ENCODE peak calls at places on chromosomes 12 and 14, in six cellular contexts. One of them, this sample, is unnamed.

GRCh38 chr14:72045271-72045670 is 113.0 kb downstream of the RGS6 start:
- ATAC-seq in right lobe of liver: no peak
- ATAC-seq in pancreas: no peak
- ATAC-seq in gastrocnemius medialis: no peak
- ATAC-seq in psoas muscle: no peak
- ATAC-seq in heart left ventricle: no peak
- ATAC-seq in this sample: no peak

GRCh38 chr12:103783744-103784664 is 57.0 kb downstream of the NT5DC3 start:
- ATAC-seq in heart left ventricle: peak; percentile 53
- ATAC-seq in right lobe of liver: peak; percentile 85
- ATAC-seq in pancreas: peak; percentile 98
- ATAC-seq in psoas muscle: peak; percentile 77
- ATAC-seq in gastrocnemius medialis: peak; percentile 53
- ATAC-seq in this sample: no peak

GRCh38 chr14:67998804-67999203 is 179.2 kb downstream of the RAD51B start:
- ATAC-seq in pancreas: no peak
- ATAC-seq in psoas muscle: no peak
- ATAC-seq in heart left ventricle: no peak
- ATAC-seq in gastrocnemius medialis: no peak
- ATAC-seq in right lobe of liver: no peak
- ATAC-seq in this sample: no peak

GRCh38 chr14:100107236-100107635 is 42.0 kb downstream of the EVL start:
- ATAC-seq in right lobe of liver: no peak
- ATAC-seq in psoas muscle: no peak
- ATAC-seq in gastrocnemius medialis: no peak
- ATAC-seq in pancreas: no peak
- ATAC-seq in heart left ventricle: no peak
- ATAC-seq in this sample: no peak

GRCh38 chr12:52006726-52007157 is at the start of gene TAMALIN:
- ATAC-seq in psoas muscle: peak; percentile 45
- ATAC-seq in pancreas: peak; percentile 73
- ATAC-seq in right lobe of liver: peak; percentile 63
- ATAC-seq in heart left ventricle: peak; percentile 62
- ATAC-seq in gastrocnemius medialis: peak; percentile 26
- ATAC-seq in this sample: peak; percentile 64

GRCh38 chr12:79897617-79898016 is 37.3 kb downstream of the PPP1R12A start:
- ATAC-seq in gastrocnemius medialis: no peak
- ATAC-seq in heart left ventricle: peak; percentile 34
- ATAC-seq in pancreas: no peak
- ATAC-seq in psoas muscle: no peak
- ATAC-seq in right lobe of liver: no peak
- ATAC-seq in this sample: no peak

GRCh38 chr12:9721394-9722092 is 11.4 kb downstream of the CLECL1 start:
- ATAC-seq in psoas muscle: no peak
- ATAC-seq in gastrocnemius medialis: no peak
- ATAC-seq in pancreas: peak; percentile 47
- ATAC-seq in right lobe of liver: no peak
- ATAC-seq in heart left ventricle: no peak
- ATAC-seq in this sample: no peak

GRCh38 chr14:61930101-61930857 is 168.1 kb downstream of the SNAPC1 start:
- ATAC-seq in psoas muscle: no peak
- ATAC-seq in right lobe of liver: no peak
- ATAC-seq in gastrocnemius medialis: no peak
- ATAC-seq in heart left ventricle: no peak
- ATAC-seq in pancreas: no peak
- ATAC-seq in this sample: no peak

GRCh38 chr12:43273467-43273866 is 278.5 kb downstream of the ADAMTS20 start:
- ATAC-seq in heart left ventricle: no peak
- ATAC-seq in psoas muscle: no peak
- ATAC-seq in pancreas: peak; percentile 37
- ATAC-seq in gastrocnemius medialis: no peak
- ATAC-seq in right lobe of liver: no peak
- ATAC-seq in this sample: no peak

GRCh38 chr12:120783197-120783596 is 57.6 kb downstream of the ACADS start:
- ATAC-seq in pancreas: no peak
- ATAC-seq in gastrocnemius medialis: peak; percentile 90
- ATAC-seq in psoas muscle: peak; percentile 77
- ATAC-seq in heart left ventricle: peak; percentile 33
- ATAC-seq in right lobe of liver: peak; percentile 61
- ATAC-seq in this sample: no peak

GRCh38 chr14:101151930-101152310 is 248.4 kb upstream of the RTL1 start:
- ATAC-seq in pancreas: no peak
- ATAC-seq in psoas muscle: no peak
- ATAC-seq in heart left ventricle: no peak
- ATAC-seq in gastrocnemius medialis: no peak
- ATAC-seq in right lobe of liver: no peak
- ATAC-seq in this sample: no peak

GRCh38 chr12:29024117-29024516 is 125.0 kb upstream of the FAR2 start:
- ATAC-seq in gastrocnemius medialis: no peak
- ATAC-seq in heart left ventricle: no peak
- ATAC-seq in psoas muscle: no peak
- ATAC-seq in right lobe of liver: no peak
- ATAC-seq in pancreas: no peak
- ATAC-seq in this sample: no peak

GRCh38 chr12:19741132-19741489 is 301.8 kb downstream of the AEBP2 start:
- ATAC-seq in gastrocnemius medialis: no peak
- ATAC-seq in psoas muscle: no peak
- ATAC-seq in heart left ventricle: peak; percentile 44
- ATAC-seq in pancreas: no peak
- ATAC-seq in right lobe of liver: no peak
- ATAC-seq in this sample: no peak

GRCh38 chr12:113049976-113050742 is 6.4 kb upstream of the DTX1 start:
- ATAC-seq in pancreas: peak; percentile 63
- ATAC-seq in heart left ventricle: no peak
- ATAC-seq in psoas muscle: no peak
- ATAC-seq in right lobe of liver: peak; percentile 28
- ATAC-seq in gastrocnemius medialis: no peak
- ATAC-seq in this sample: no peak

GRCh38 chr14:90336985-90337384 is 5.2 kb upstream of the NRDE2 start:
- ATAC-seq in heart left ventricle: no peak
- ATAC-seq in psoas muscle: no peak
- ATAC-seq in gastrocnemius medialis: no peak
- ATAC-seq in right lobe of liver: no peak
- ATAC-seq in pancreas: peak; percentile 74
- ATAC-seq in this sample: no peak

GRCh38 chr12:51407604-51408003 is 16.4 kb upstream of the GALNT6 start:
- ATAC-seq in heart left ventricle: no peak
- ATAC-seq in pancreas: no peak
- ATAC-seq in right lobe of liver: no peak
- ATAC-seq in psoas muscle: no peak
- ATAC-seq in gastrocnemius medialis: no peak
- ATAC-seq in this sample: no peak

GRCh38 chr14:80621701-80622100 is 319.8 kb downstream of the CEP128 start:
- ATAC-seq in psoas muscle: no peak
- ATAC-seq in gastrocnemius medialis: no peak
- ATAC-seq in pancreas: no peak
- ATAC-seq in right lobe of liver: no peak
- ATAC-seq in heart left ventricle: no peak
- ATAC-seq in this sample: peak; percentile 80

GRCh38 chr14:97306785-97307246 is 509.6 kb downstream of the VRK1 start:
- ATAC-seq in right lobe of liver: no peak
- ATAC-seq in heart left ventricle: no peak
- ATAC-seq in psoas muscle: no peak
- ATAC-seq in gastrocnemius medialis: no peak
- ATAC-seq in pancreas: no peak
- ATAC-seq in this sample: no peak

GRCh38 chr14:65465584-65465983 is 53.1 kb downstream of the FUT8 start:
- ATAC-seq in right lobe of liver: no peak
- ATAC-seq in gastrocnemius medialis: no peak
- ATAC-seq in psoas muscle: no peak
- ATAC-seq in pancreas: no peak
- ATAC-seq in heart left ventricle: no peak
- ATAC-seq in this sample: no peak

GRCh38 chr12:81942588-81942987 is 183.4 kb upstream of the PPFIA2 start:
- ATAC-seq in heart left ventricle: no peak
- ATAC-seq in pancreas: no peak
- ATAC-seq in psoas muscle: no peak
- ATAC-seq in right lobe of liver: no peak
- ATAC-seq in gastrocnemius medialis: no peak
- ATAC-seq in this sample: no peak

GRCh38 chr14:91945776-91946305 is 1.7 kb downstream of the FBLN5 start:
- ATAC-seq in heart left ventricle: no peak
- ATAC-seq in gastrocnemius medialis: no peak
- ATAC-seq in psoas muscle: no peak
- ATAC-seq in right lobe of liver: no peak
- ATAC-seq in pancreas: no peak
- ATAC-seq in this sample: no peak

GRCh38 chr12:19018302-19018980 is 111.1 kb upstream of the PLEKHA5 start:
- ATAC-seq in gastrocnemius medialis: no peak
- ATAC-seq in right lobe of liver: no peak
- ATAC-seq in heart left ventricle: peak; percentile 49
- ATAC-seq in pancreas: peak; percentile 65
- ATAC-seq in psoas muscle: no peak
- ATAC-seq in this sample: peak; percentile 39

GRCh38 chr14:42687421-42687820 is 1080.7 kb downstream of the LRFN5 start:
- ATAC-seq in right lobe of liver: no peak
- ATAC-seq in heart left ventricle: no peak
- ATAC-seq in gastrocnemius medialis: no peak
- ATAC-seq in pancreas: no peak
- ATAC-seq in psoas muscle: no peak
- ATAC-seq in this sample: no peak

GRCh38 chr12:67716817-67717216 is 68.3 kb downstream of the DYRK2 start:
- ATAC-seq in heart left ventricle: peak; percentile 35
- ATAC-seq in gastrocnemius medialis: peak; percentile 62
- ATAC-seq in right lobe of liver: no peak
- ATAC-seq in pancreas: peak; percentile 50
- ATAC-seq in psoas muscle: peak; percentile 72
- ATAC-seq in this sample: peak; percentile 93

GRCh38 chr12:121697093-121697698 is 15.4 kb upstream of the TMEM120B start:
- ATAC-seq in heart left ventricle: no peak
- ATAC-seq in right lobe of liver: peak; percentile 47
- ATAC-seq in psoas muscle: no peak
- ATAC-seq in gastrocnemius medialis: peak; percentile 51
- ATAC-seq in pancreas: peak; percentile 78
- ATAC-seq in this sample: no peak

GRCh38 chr12:79441534-79441933 is 249.2 kb downstream of the PAWR start:
- ATAC-seq in gastrocnemius medialis: no peak
- ATAC-seq in heart left ventricle: no peak
- ATAC-seq in psoas muscle: no peak
- ATAC-seq in right lobe of liver: no peak
- ATAC-seq in pancreas: no peak
- ATAC-seq in this sample: no peak

GRCh38 chr12:9271875-9272274 is 63.7 kb upstream of the PZP start:
- ATAC-seq in psoas muscle: no peak
- ATAC-seq in heart left ventricle: peak; percentile 38
- ATAC-seq in right lobe of liver: no peak
- ATAC-seq in pancreas: no peak
- ATAC-seq in gastrocnemius medialis: no peak
- ATAC-seq in this sample: no peak

GRCh38 chr14:105322791-105323556 is 8.4 kb downstream of the PACS2 start:
- ATAC-seq in heart left ventricle: peak; percentile 19
- ATAC-seq in right lobe of liver: no peak
- ATAC-seq in pancreas: no peak
- ATAC-seq in gastrocnemius medialis: no peak
- ATAC-seq in psoas muscle: no peak
- ATAC-seq in this sample: no peak
- TF ChIP-seq CTCF in heart left ventricle: no peak
- TF ChIP-seq CTCF in right lobe of liver: no peak
- TF ChIP-seq CTCF in pancreas: no peak
- TF ChIP-seq CTCF in gastrocnemius medialis: no peak
- TF ChIP-seq CTCF in psoas muscle: no peak
- TF ChIP-seq CTCF in this sample: no peak

DNA sequence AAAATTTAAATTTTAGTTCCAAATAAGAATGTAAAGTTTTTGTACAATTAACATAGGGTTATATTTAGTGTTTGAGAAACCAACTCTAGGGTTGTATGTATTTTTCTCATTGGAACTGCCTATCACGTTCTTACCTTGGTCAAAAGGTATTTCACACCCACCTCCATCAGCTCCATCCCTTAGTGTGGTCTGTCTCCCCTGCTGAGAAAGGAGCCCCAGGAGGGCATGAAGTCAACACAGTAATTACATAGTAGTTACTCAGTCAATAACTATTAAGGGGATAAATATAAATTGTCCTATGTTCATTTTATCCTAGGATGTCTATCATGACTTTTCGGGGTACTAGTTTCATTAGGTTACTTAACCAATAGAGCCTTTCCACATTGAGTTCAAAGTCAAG is 106.3 kb downstream of the AKAP6 start:
- ATAC-seq in pancreas: no peak
- ATAC-seq in heart left ventricle: no peak
- ATAC-seq in gastrocnemius medialis: no peak
- ATAC-seq in psoas muscle: no peak
- ATAC-seq in right lobe of liver: no peak
- ATAC-seq in this sample: no peak
- H3K4me3 ChIP-seq in pancreas: no peak overlapping the region
- H3K4me3 ChIP-seq in heart left ventricle: no peak overlapping the region
- H3K4me3 ChIP-seq in gastrocnemius medialis: no peak overlapping the region
- H3K4me3 ChIP-seq in psoas muscle: no peak overlapping the region
- H3K4me3 ChIP-seq in right lobe of liver: no peak overlapping the region
- H3K4me3 ChIP-seq in this sample: no peak overlapping the region

DNA sequence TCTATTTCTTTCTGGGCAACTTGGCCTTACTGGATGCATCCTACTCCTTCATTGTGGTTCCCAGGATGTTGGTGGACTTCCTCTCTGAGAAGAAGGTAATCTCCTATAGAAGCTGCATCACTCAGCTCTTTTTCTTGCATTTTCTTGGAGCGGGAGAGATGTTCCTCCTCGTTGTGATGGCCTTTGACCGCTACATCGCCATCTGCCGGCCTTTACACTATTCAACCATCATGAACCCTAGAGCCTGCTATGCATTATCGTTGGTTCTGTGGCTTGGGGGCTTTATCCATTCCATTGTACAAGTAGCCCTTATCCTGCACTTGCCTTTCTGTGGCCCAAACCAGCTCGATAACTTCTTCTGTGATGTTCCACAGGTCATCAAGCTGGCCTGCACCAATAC is 5.3 kb downstream of the OR4N5 start:
- ATAC-seq in gastrocnemius medialis: no peak
- ATAC-seq in heart left ventricle: no peak
- ATAC-seq in psoas muscle: no peak
- ATAC-seq in pancreas: no peak
- ATAC-seq in right lobe of liver: no peak
- ATAC-seq in this sample: no peak
- TF ChIP-seq CTCF in gastrocnemius medialis: no peak
- TF ChIP-seq CTCF in heart left ventricle: no peak
- TF ChIP-seq CTCF in psoas muscle: no peak
- TF ChIP-seq CTCF in pancreas: no peak
- TF ChIP-seq CTCF in right lobe of liver: no peak
- TF ChIP-seq CTCF in this sample: no peak

DNA sequence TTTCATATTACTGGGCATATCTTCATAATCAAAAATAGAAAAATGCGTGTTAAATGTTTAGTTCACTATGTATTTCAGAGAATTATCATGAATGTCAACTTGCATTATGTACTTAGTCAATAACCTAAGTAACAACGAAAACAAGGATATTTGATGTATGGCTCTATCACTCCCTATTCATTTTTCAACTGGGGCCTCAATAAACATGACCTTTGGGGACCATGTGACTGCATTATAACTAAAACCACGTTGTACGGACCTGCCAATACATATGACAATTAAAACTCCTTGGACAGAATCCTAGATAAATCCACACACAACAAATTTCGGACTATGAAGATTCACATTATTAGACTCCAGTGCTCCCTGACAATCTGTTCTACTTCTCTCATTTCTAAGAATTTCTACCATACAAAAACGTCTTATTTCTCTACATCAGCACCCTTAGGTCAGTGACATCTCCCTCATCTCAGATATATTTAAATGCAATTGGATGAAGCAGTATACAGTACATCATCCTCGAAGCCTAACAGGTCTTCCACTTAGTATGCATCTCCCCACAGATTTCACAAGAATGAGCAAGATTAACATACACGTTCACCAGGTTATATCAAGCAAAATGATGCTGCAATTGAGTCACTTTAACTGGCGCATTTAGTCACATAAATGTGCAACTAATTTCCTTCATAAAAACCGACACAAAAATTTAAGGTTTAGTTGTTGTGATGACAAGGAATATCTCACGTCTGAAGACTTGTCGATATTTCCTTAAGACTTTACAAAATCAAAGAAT is 1.5 kb downstream of the UBE2N start:
- ATAC-seq in psoas muscle: no peak
- ATAC-seq in right lobe of liver: no peak
- ATAC-seq in heart left ventricle: no peak
- ATAC-seq in gastrocnemius medialis: no peak
- ATAC-seq in pancreas: no peak
- ATAC-seq in this sample: no peak
- H3K4me3 ChIP-seq in psoas muscle: peak overlapping the region; percentile 99
- H3K4me3 ChIP-seq in right lobe of liver: peak overlapping the region; percentile 93
- H3K4me3 ChIP-seq in heart left ventricle: peak overlapping the region; percentile 100
- H3K4me3 ChIP-seq in gastrocnemius medialis: peak overlapping the region; percentile 76
- H3K4me3 ChIP-seq in pancreas: peak overlapping the region; percentile 93
- H3K4me3 ChIP-seq in this sample: peak overlapping the region; percentile 96

This sample was measured in gastroesophageal sphincter.